ENCODE peak calls at places on chromosome 11, in four cellular contexts. P is nucleus accumbens, H is skeletal muscle cell, E is psoas muscle. C is an unnamed sample.

GRCh38 chr11:124915541-124916369 is 3.3 kb upstream of the HEPN1 start:
- DNase-seq in H (no peak), E (no peak), P (no peak), C (no peak)

GRCh38 chr11:17691550-17691949 is 27.8 kb upstream of the MYOD1 start:
- DNase-seq in P (no peak), H (no peak), E (no peak), C (no peak)

GRCh38 chr11:8209208-8209807 is 40.5 kb upstream of the RIC3 start:
- DNase-seq in P (peak; percentile 4), E (no peak), H (no peak), C (no peak)

GRCh38 chr11:33310720-33311500 is 53.7 kb downstream of the HIPK3 start:
- DNase-seq in E (no peak), H (peak; percentile 4), P (no peak), C (no peak)

GRCh38 chr11:67071420-67072284 is 15.0 kb downstream of the RHOD start:
- DNase-seq in H (no peak), P (peak; percentile 46), E (peak; percentile 74), C (no peak)

GRCh38 chr11:100663996-100664395 is 23.1 kb upstream of the ARHGAP42 start:
- DNase-seq in P (no peak), E (no peak), H (no peak), C (no peak)

GRCh38 chr11:126123686-126124085 is 61.0 kb upstream of the CDON start:
- DNase-seq in P (no peak), H (no peak), E (no peak), C (no peak)

GRCh38 chr11:103395612-103396011 is 286.4 kb downstream of the DYNC2H1 start:
- DNase-seq in P (no peak), H (peak; percentile 19), E (no peak), C (no peak)

GRCh38 chr11:122656631-122657101 is 1.1 kb downstream of the UBASH3B start:
- DNase-seq in P (peak; percentile 54), E (peak; percentile 35), H (no peak), C (peak; percentile 64)

GRCh38 chr11:3167143-3168119 is 2.3 kb upstream of the OSBPL5 start:
- DNase-seq in E (no peak), H (no peak), P (no peak), C (no peak)

GRCh38 chr11:44627911-44628729 is 62.7 kb downstream of the CD82 start:
- DNase-seq in P (peak; percentile 95), H (no peak), E (peak; percentile 75), C (no peak)

GRCh38 chr11:47394322-47395224 is 13.8 kb upstream of the SLC39A13 start:
- DNase-seq in E (peak; percentile 53), H (no peak), P (no peak), C (no peak)

GRCh38 chr11:2472428-2473186 is 27.8 kb downstream of the KCNQ1 start:
- DNase-seq in P (no peak), E (no peak), H (no peak), C (no peak)

GRCh38 chr11:12214751-12215150 is 104.4 kb downstream of the MICAL2 start:
- DNase-seq in H (no peak), P (no peak), E (no peak), C (no peak)

GRCh38 chr11:109435121-109435742 is 13.2 kb downstream of the C11orf87 start:
- DNase-seq in H (peak; percentile 33), P (no peak), E (no peak), C (no peak)

C was measured in Caco-2.